ENCODE peak calls at places on chromosome 22, in eight cellular contexts. K, C, W, I, S, P, L and R are unnamed samples.
A peak's percentile ranks its signal among the peaks of the same experiment; 100 is the strongest.

GRCh38 chr22:20420157-20420842 is 17.3 kb downstream of the SCARF2 start:
- DNase-seq in K (no peak), C (peak; percentile 23), W (peak; percentile 20), I (no peak), S (no peak), P (no peak), L (peak; percentile 13), R (no peak)

GRCh38 chr22:49825944-49826602 is 1.6 kb downstream of the BRD1 start:
- DNase-seq in K (no peak), C (no peak), W (no peak), I (no peak), S (no peak), P (peak; percentile 36), L (peak; percentile 82), R (no peak)

GRCh38 chr22:44369916-44370804 is 57.4 kb upstream of the SHISAL1 start:
- DNase-seq in K (no peak), C (peak; percentile 32), W (peak; percentile 17), I (no peak), S (no peak), P (no peak), L (peak; percentile 37), R (peak; percentile 22)

GRCh38 chr22:19287889-19288288 is 3.6 kb downstream of the CLTCL1 start:
- DNase-seq in K (no peak), C (no peak), W (no peak), I (no peak), S (no peak), P (no peak), L (no peak), R (no peak)

GRCh38 chr22:26681395-26681821 is 24.0 kb downstream of the MIAT start:
- DNase-seq in K (no peak), C (no peak), W (no peak), I (no peak), S (no peak), P (no peak), L (no peak), R (peak; percentile 90)

GRCh38 chr22:50705219-50705691 is 32.6 kb downstream of the SHANK3 start:
- DNase-seq in K (peak; percentile 55), C (peak; percentile 55), W (peak; percentile 64), I (no peak), S (peak; percentile 66), P (no peak), L (peak; percentile 73), R (peak; percentile 92)

GRCh38 chr22:18068991-18069390 is 8.8 kb upstream of the PEX26 start:
- DNase-seq in K (no peak), C (no peak), W (no peak), I (no peak), S (no peak), P (no peak), L (no peak), R (no peak)

GRCh38 chr22:34914871-34915270 is 151.1 kb upstream of the ISX start:
- DNase-seq in K (no peak), C (no peak), W (no peak), I (no peak), S (no peak), P (no peak), L (no peak), R (no peak)

GRCh38 chr22:20799449-20799848 is 25.5 kb downstream of the SERPIND1 start:
- DNase-seq in K (no peak), C (no peak), W (no peak), I (no peak), S (no peak), P (no peak), L (no peak), R (no peak)

GRCh38 chr22:31081963-31082605 is 966 bp downstream of the SMTN start:
- DNase-seq in K (no peak), C (no peak), W (peak; percentile 44), I (peak; percentile 77), S (no peak), P (no peak), L (no peak), R (no peak)

GRCh38 chr22:44403930-44404329 is 91.2 kb upstream of the SHISAL1 start:
- DNase-seq in K (no peak), C (peak; percentile 8), W (peak; percentile 25), I (no peak), S (no peak), P (no peak), L (peak; percentile 42), R (peak; percentile 28)

GRCh38 chr22:43745783-43746356 is 66.2 kb downstream of the EFCAB6 start:
- DNase-seq in K (no peak), C (no peak), W (no peak), I (no peak), S (no peak), P (no peak), L (no peak), R (no peak)

GRCh38 chr22:23035557-23036277 is 34.6 kb upstream of the GNAZ start:
- DNase-seq in K (no peak), C (no peak), W (no peak), I (no peak), S (no peak), P (no peak), L (no peak), R (no peak)

GRCh38 chr22:20920881-20921203 is 3.6 kb downstream of the CRKL start:
- DNase-seq in K (no peak), C (no peak), W (no peak), I (no peak), S (no peak), P (no peak), L (no peak), R (no peak)

GRCh38 chr22:27115816-27116256 is 458.4 kb downstream of the MIAT start:
- DNase-seq in K (peak; percentile 65), C (no peak), W (no peak), I (no peak), S (no peak), P (no peak), L (no peak), R (no peak)

GRCh38 chr22:45212992-45213751 is 27.5 kb downstream of the KIAA0930 start:
- DNase-seq in K (no peak), C (peak; percentile 88), W (no peak), I (no peak), S (peak; percentile 55), P (no peak), L (peak; percentile 71), R (no peak)

GRCh38 chr22:29799217-29799680 is 32.1 kb downstream of the UQCR10 start:
- DNase-seq in K (peak; percentile 83), C (peak; percentile 95), W (peak; percentile 79), I (peak; percentile 95), S (peak; percentile 78), P (no peak), L (peak; percentile 93), R (no peak)

DNA sequence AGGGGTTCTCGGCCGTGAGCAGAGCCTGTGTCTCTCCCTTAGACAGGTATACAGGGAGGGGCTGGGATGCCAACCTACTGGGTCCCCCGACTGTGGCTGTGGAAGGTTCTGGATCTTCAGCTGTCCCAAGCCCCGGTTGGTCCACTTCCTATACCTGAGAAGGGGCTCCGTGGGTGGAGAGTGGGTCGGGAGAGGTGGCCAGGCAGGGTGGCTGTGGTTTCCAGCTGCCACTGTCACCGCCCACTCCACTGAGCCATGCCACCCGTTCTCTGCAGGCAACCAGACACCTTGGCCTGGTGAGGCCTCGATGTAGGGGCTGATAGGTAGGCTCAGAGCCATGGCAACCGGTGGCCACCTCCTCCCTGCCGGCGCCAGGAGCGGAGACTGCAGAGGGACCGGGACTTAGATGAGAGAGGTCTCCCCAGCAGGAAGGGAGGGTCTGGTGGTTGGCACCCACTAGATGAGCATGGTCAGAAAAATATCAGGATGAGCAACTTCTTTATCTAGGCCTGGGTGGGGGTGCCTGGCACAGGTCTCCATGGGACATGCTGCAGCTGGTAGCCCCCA is 53.8 kb downstream of the TRIOBP start:
- DNase-seq in K (no peak), C (no peak), W (no peak), I (no peak), S (no peak), P (no peak), L (no peak), R (no peak)
- H3K4me1 ChIP-seq in K (peaks cover 73% of the 10 kb centered on the region), C (no peaks in the 10 kb centered on the region), W (peaks cover 50% of the 10 kb centered on the region), I (peaks cover 82% of the 10 kb centered on the region), S (peaks cover 50% of the 10 kb centered on the region), P (peaks cover 16% of the 10 kb centered on the region), L (peaks cover 80% of the 10 kb centered on the region), R (peaks cover 23% of the 10 kb centered on the region)

GRCh38 chr22:37880668-37881440 is 25.2 kb upstream of the MICALL1 start:
- DNase-seq in K (no peak), C (no peak), W (no peak), I (no peak), S (peak; percentile 87), P (no peak), L (no peak), R (no peak)
- H3K27ac ChIP-seq in K (no peak overlapping the region), C (no peak overlapping the region), W (no peak overlapping the region), I (no peak overlapping the region), S (peak overlapping the region; percentile 28), P (no peak overlapping the region), L (no peak overlapping the region), R (no peak overlapping the region)

GRCh38 chr22:40226620-40227019 is 48.9 kb downstream of the TNRC6B start:
- DNase-seq in K (no peak), C (no peak), W (no peak), I (no peak), S (no peak), P (no peak), L (no peak), R (no peak)
- H3K36me3 ChIP-seq in K (no peaks in the 10 kb centered on the region), C (no peaks in the 10 kb centered on the region), W (no peaks in the 10 kb centered on the region), I (peaks cover 4% of the 10 kb centered on the region), S (no peaks in the 10 kb centered on the region), P (no peaks in the 10 kb centered on the region), L (no peaks in the 10 kb centered on the region), R (peaks cover 4% of the 10 kb centered on the region)

DNA sequence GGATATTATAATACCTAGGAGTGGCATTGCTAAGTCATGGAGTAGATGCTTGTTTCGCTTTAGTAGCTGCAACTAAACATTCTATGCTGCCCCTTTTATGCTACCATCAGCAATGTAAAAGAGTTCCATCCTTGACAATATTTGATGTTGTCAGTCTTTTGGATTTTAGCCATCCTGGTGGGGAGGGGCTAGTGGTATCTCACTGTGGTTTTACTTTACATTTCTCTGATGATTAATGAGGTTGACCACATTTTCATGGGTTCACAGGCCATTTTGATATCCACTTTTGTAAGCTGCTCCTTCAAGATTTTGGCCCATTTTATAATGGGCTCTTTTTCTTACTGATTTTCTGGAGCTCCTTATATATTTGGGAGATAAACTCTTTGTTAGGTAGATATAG is 16.4 kb upstream of the APOBEC3A start:
- DNase-seq in K (no peak), C (no peak), W (no peak), I (no peak), S (no peak), P (no peak), L (no peak), R (no peak)
- H3K4me1 ChIP-seq in K (no peaks in the 10 kb centered on the region), C (no peaks in the 10 kb centered on the region), W (no peaks in the 10 kb centered on the region), I (peaks cover 4% of the 10 kb centered on the region), S (no peaks in the 10 kb centered on the region), P (peaks cover 13% of the 10 kb centered on the region), L (peaks cover 43% of the 10 kb centered on the region), R (no peaks in the 10 kb centered on the region)

DNA sequence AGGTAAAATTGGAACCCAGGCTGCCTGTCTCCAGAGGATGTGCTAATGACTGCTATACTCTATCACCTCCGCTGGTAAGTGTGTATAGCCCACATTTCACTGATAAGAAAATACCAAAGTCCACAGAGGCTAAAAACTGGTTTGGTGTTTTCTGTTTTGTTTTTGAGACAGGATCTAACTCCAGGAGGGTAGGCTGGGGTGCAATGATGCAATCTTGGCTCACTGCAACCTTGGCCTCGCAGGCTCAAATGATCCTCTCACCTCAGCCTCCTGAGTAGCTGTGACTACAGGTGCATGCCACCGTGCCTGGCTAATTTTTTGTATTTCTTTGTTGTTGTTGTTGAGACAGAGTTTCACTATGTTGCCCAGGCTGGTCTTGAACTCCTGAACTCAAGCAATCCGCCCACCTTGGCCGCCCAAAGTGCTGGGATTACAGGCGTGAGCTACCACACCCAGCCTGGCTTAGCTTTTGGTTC is 409.8 kb downstream of the LARGE1 start:
- DNase-seq in K (no peak), C (no peak), W (no peak), I (no peak), S (no peak), P (no peak), L (no peak), R (no peak)
- H3K27ac ChIP-seq in K (no peak overlapping the region), C (no peak overlapping the region), W (no peak overlapping the region), I (no peak overlapping the region), S (no peak overlapping the region), P (no peak overlapping the region), L (no peak overlapping the region), R (no peak overlapping the region)